ENCODE peak calls at places on chromosomes 7 and 10, in seven cellular contexts. K is left ventricle myocardium inferior, X is AG09309, P is fibroblast of lung, W is tibial artery, T is choroid plexus epithelial cell, J is spleen. V is an unnamed sample.

GRCh38 chr7:136020556-136020955 is 43.4 kb upstream of the MTPN start:
- DNase-seq in X (no peak), P (no peak), W (no peak), T (no peak), K (no peak), J (no peak), V (no peak)

GRCh38 chr10:131117011-131117410 is 194.5 kb downstream of the TCERG1L start:
- DNase-seq in K (no peak), J (no peak), W (no peak), X (no peak), T (no peak), P (no peak), V (no peak)

GRCh38 chr7:45211066-45211465 is 53.5 kb downstream of the RAMP3 start:
- DNase-seq in K (no peak), T (no peak), W (no peak), P (no peak), J (no peak), X (no peak), V (no peak)

GRCh38 chr7:66114743-66115727 is at the start of gene CRCP:
- DNase-seq in P (peak), X (no peak), J (peak), W (peak), T (peak), K (peak), V (peak)

GRCh38 chr7:15011289-15011688 is 108.7 kb upstream of the DGKB start:
- DNase-seq in T (no peak), X (no peak), W (no peak), J (no peak), K (no peak), P (no peak), V (no peak)

GRCh38 chr10:5283305-5284158 is 81.2 kb upstream of the UCN3 start:
- DNase-seq in P (peak), J (no peak), X (no peak), K (peak), T (peak), W (peak), V (peak)

GRCh38 chr10:86632009-86632800 is 22.1 kb upstream of the OPN4 start:
- DNase-seq in P (peak), T (no peak), K (peak), J (no peak), X (no peak), W (no peak), V (no peak)

GRCh38 chr10:60521974-60522405 is 132.3 kb upstream of the ANK3 start:
- DNase-seq in W (no peak), K (no peak), X (peak), T (peak), J (no peak), P (no peak), V (peak)

GRCh38 chr7:27510550-27510949 is 152.1 kb downstream of the HIBADH start:
- DNase-seq in W (no peak), X (no peak), K (no peak), T (no peak), J (no peak), P (no peak), V (no peak)

GRCh38 chr7:1548438-1548831 is 7.6 kb downstream of the TMEM184A start:
- DNase-seq in J (no peak), T (no peak), X (no peak), K (no peak), W (no peak), P (no peak), V (no peak)

GRCh38 chr7:29574659-29575058 is 11.0 kb downstream of the PRR15 start:
- DNase-seq in K (no peak), J (no peak), W (no peak), T (no peak), P (no peak), X (no peak), V (no peak)

GRCh38 chr7:47504546-47505316 is 77.2 kb downstream of the TNS3 start:
- DNase-seq in P (no peak), X (no peak), K (no peak), W (no peak), T (no peak), J (no peak), V (no peak)

GRCh38 chr7:50327443-50327842 is 22.9 kb downstream of the IKZF1 start:
- DNase-seq in K (no peak), T (no peak), W (no peak), J (peak), P (no peak), X (no peak), V (no peak)

GRCh38 chr7:79774150-79774549 is 320.7 kb upstream of the MAGI2 start:
- DNase-seq in J (no peak), P (no peak), W (no peak), T (peak), X (no peak), K (no peak), V (no peak)

GRCh38 chr7:98054585-98054984 is 52.1 kb upstream of the LMTK2 start:
- DNase-seq in P (no peak), X (no peak), J (no peak), T (no peak), W (no peak), K (no peak), V (no peak)

GRCh38 chr7:815284-816216 is 16.7 kb upstream of the SUN1 start:
- DNase-seq in J (peak), W (no peak), T (no peak), P (no peak), X (no peak), K (no peak), V (no peak)

GRCh38 chr7:1571261-1571650 is 1.4 kb upstream of the PSMG3 start:
- DNase-seq in J (no peak), W (no peak), T (peak), K (no peak), P (peak), X (no peak), V (no peak)

GRCh38 chr7:37234928-37235327 is 213.7 kb downstream of the ELMO1 start:
- DNase-seq in W (no peak), J (no peak), K (no peak), T (peak), X (no peak), P (peak), V (no peak)

GRCh38 chr10:65950075-65950474 is 975.8 kb upstream of the LRRTM3 start:
- DNase-seq in P (peak), K (no peak), T (peak), X (no peak), W (no peak), J (no peak), V (no peak)

GRCh38 chr7:30521532-30521931 is 16.9 kb upstream of the GGCT start:
- DNase-seq in X (no peak), W (peak), J (no peak), P (peak), T (peak), K (peak), V (no peak)

GRCh38 chr7:23470290-23471089 is at the start of gene IGF2BP3:
- DNase-seq in W (no peak), P (peak), K (no peak), T (peak), J (peak), X (no peak), V (peak)

GRCh38 chr10:24344279-24344678 is 135.3 kb downstream of the KIAA1217 start:
- DNase-seq in K (no peak), X (peak), J (no peak), T (peak), W (no peak), P (peak), V (peak)

GRCh38 chr7:135321556-135321955 is 87.9 kb downstream of the STRA8 start:
- DNase-seq in X (no peak), J (no peak), K (no peak), T (peak), P (peak), W (no peak), V (peak)

GRCh38 chr10:70585555-70586243 is 16.8 kb downstream of the PRF1 start:
- DNase-seq in T (no peak), J (no peak), W (no peak), K (no peak), X (no peak), P (no peak), V (no peak)

GRCh38 chr10:101330236-101331225 is 23.4 kb upstream of the BTRC start:
- DNase-seq in J (no peak), X (peak), P (peak), K (no peak), T (peak), W (no peak), V (peak)

GRCh38 chr10:96998329-96998888 is 166.3 kb downstream of the LCOR start:
- DNase-seq in T (peak), X (no peak), W (no peak), K (no peak), P (peak), J (no peak), V (peak)

GRCh38 chr7:9200666-9201065 is 767.3 kb downstream of the NXPH1 start:
- DNase-seq in X (no peak), J (no peak), W (no peak), P (no peak), K (no peak), T (no peak), V (no peak)

GRCh38 chr10:35643151-35643975 is 1.3 kb upstream of the FZD8 start:
- DNase-seq in K (peak), W (peak), X (peak), J (peak), T (peak), P (peak), V (peak)

GRCh38 chr7:93938293-93938692 is 16.8 kb downstream of the GNG11 start:
- DNase-seq in T (no peak), K (no peak), W (no peak), X (no peak), J (no peak), P (no peak), V (no peak)

GRCh38 chr7:91771394-91771793 is 109.1 kb downstream of the MTERF1 start:
- DNase-seq in P (peak), T (no peak), X (no peak), W (no peak), K (no peak), J (no peak), V (no peak)

GRCh38 chr7:52168085-52168484 is 851.5 kb upstream of the COBL start:
- DNase-seq in X (no peak), W (no peak), K (no peak), T (no peak), P (no peak), J (no peak), V (no peak)

GRCh38 chr10:30127120-30127541 is 67.7 kb upstream of the JCAD start:
- DNase-seq in W (no peak), P (peak), X (peak), K (no peak), J (no peak), T (peak), V (no peak)

GRCh38 chr10:99235469-99235871 is at the start of gene HPSE2:
- DNase-seq in K (no peak), T (no peak), J (no peak), X (no peak), P (no peak), W (no peak), V (no peak)

GRCh38 chr10:99234067-99234738 is 1.4 kb downstream of the HPSE2 start:
- DNase-seq in J (peak), W (peak), X (no peak), T (peak), P (peak), K (peak), V (peak)

GRCh38 chr10:99235872-99236626 is 397 bp upstream of the HPSE2 start:
- DNase-seq in K (no peak), X (no peak), P (peak), W (no peak), T (no peak), J (no peak), V (no peak)

GRCh38 chr10:99234739-99235468 is 748 bp downstream of the HPSE2 start:
- DNase-seq in X (no peak), W (no peak), P (peak), J (no peak), T (peak), K (no peak), V (no peak)

GRCh38 chr10:99236627-99237309 is 1.1 kb upstream of the HPSE2 start:
- DNase-seq in K (no peak), T (no peak), J (no peak), W (no peak), P (no peak), X (no peak), V (no peak)
- H3K4me3 ChIP-seq in K (peak), T (no peak), J (no peak), W (peak), P (no peak), X (no peak), V (no peak)

GRCh38 chr10:36725581-36726520 is 399.5 kb upstream of the ANKRD30A start:
- DNase-seq in P (peak), K (no peak), X (peak), W (no peak), J (peak), T (peak), V (peak)
- TF ChIP-seq CTCF in P (no peak), K (peak), X (peak), W (no peak), J (no peak), T (peak), V (peak)

DNA sequence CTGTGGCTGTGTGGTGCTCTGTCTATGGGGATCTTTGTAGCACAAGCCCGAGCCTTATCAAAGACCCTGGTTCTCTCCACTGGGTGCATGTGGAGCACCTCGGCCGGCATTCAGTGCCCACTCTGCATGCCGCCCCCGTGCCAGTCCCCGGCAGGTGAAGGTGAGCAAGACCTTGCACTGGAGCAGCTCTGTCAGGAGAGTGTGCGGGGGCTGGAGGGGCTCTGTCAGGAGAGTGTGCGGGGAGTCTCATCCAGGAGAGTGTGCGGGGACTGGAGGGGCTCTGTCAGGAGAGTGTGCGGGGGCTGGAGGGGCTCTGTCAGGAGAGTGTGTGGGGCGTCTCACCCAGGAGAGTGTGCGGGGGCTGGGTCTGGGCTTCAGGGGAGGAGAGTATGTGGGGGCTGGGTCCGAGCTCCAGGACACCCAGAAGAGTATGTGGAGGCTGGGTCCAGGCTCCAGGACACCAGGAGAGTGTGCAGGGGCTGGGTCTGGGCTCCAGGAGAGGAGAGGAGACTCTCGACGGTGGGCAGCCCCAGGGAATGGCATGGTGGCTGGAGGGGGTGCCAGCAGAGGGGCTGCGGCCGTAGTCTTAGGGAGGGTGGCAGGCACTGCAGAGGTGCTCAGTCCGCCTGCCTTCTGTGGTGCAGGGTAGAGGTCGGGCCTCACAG is 40.8 kb downstream of the INPP5A start:
- DNase-seq in T (no peak), J (no peak), K (no peak), X (no peak), W (no peak), P (no peak), V (no peak)
- H3K4me3 ChIP-seq in T (no peak), J (no peak), K (no peak), X (no peak), W (peak), P (no peak), V (no peak)

GRCh38 chr7:8189615-8190014 is 72.4 kb downstream of the ICA1 start:
- DNase-seq in T (no peak), W (no peak), J (no peak), X (no peak), K (no peak), P (no peak), V (no peak)

GRCh38 chr7:8197994-8198698 is 63.8 kb downstream of the ICA1 start:
- DNase-seq in X (no peak), W (no peak), J (no peak), K (no peak), T (no peak), P (no peak), V (no peak)

GRCh38 chr7:8190121-8190895 is 71.7 kb downstream of the ICA1 start:
- DNase-seq in W (peak), X (peak), J (no peak), P (peak), K (no peak), T (peak), V (peak)

DNA sequence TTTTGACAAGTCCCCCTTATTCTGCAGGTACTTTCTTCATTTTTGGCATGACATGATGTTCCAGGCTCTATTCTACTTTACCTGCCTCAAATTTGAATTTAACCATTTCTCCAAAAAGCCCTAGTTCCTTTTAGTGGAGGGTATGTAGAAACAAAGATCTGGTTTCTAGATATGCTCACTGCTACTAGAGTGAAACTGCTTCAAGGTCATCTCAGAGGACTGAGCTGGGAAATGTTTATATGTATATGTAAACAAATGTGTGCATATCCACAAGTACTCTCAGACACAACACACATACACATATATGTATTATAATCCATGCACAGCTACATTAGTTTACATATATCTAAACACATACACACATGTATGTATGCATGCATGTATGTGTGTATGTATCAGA is 69.1 kb downstream of the ICA1 start:
- DNase-seq in K (no peak), X (no peak), W (no peak), P (no peak), J (no peak), T (no peak), V (no peak)
- TF ChIP-seq CTCF in K (no peak), X (no peak), W (no peak), P (no peak), J (no peak), T (no peak), V (no peak)